ENCODE peak calls at places on chromosomes 13 and 19, in nine cellular contexts. R is heart right ventricle, V is epithelial cell of esophagus, I is neural crest cell, E is astrocyte of the spinal cord, T is mesothelial cell of epicardium, J is endodermal cell, Z is Peyer's patch, U is GM06990. L is an unnamed sample.

GRCh38 chr19:19743176-19743575 is 10.3 kb upstream of the ZNF14 start:
- DNase-seq in R (no peak), V (no peak), I (no peak), E (no peak), T (no peak), J (no peak), Z (no peak), U (no peak), L (no peak)

GRCh38 chr13:66506979-66507378 is 723.2 kb downstream of the PCDH9 start:
- DNase-seq in R (no peak), V (peak; percentile 2), I (no peak), E (peak; percentile 29), T (no peak), J (no peak), Z (no peak), U (no peak), L (no peak)

GRCh38 chr19:37980419-37980975 is 73.5 kb downstream of the SIPA1L3 start:
- DNase-seq in R (no peak), V (no peak), I (no peak), E (no peak), T (no peak), J (no peak), Z (peak; percentile 27), U (no peak), L (no peak)

GRCh38 chr19:45135176-45135575 is 25.6 kb downstream of the NKPD1 start:
- DNase-seq in R (no peak), V (no peak), I (no peak), E (no peak), T (no peak), J (no peak), Z (no peak), U (no peak), L (no peak)

GRCh38 chr13:33014291-33014690 is 1.9 kb upstream of the KL start:
- DNase-seq in R (no peak), V (no peak), I (no peak), E (no peak), T (no peak), J (no peak), Z (no peak), U (no peak), L (no peak)

GRCh38 chr19:29576761-29577661 is 29.1 kb upstream of the POP4 start:
- DNase-seq in R (no peak), V (peak; percentile 20), I (no peak), E (no peak), T (no peak), J (no peak), Z (no peak), U (no peak), L (no peak)

GRCh38 chr13:42487221-42487620 is 86.7 kb upstream of the TNFSF11 start:
- DNase-seq in R (no peak), V (peak; percentile 71), I (no peak), E (no peak), T (no peak), J (no peak), Z (no peak), U (no peak), L (no peak)

GRCh38 chr13:100544866-100545683 is 43.5 kb downstream of the GGACT start:
- DNase-seq in R (peak; percentile 68), V (peak; percentile 11), I (no peak), E (no peak), T (no peak), J (peak; percentile 45), Z (peak; percentile 29), U (no peak), L (no peak)

GRCh38 chr19:1884719-1885334 is 469 bp downstream of the ABHD17A start:
- DNase-seq in R (no peak), V (no peak), I (no peak), E (no peak), T (no peak), J (peak; percentile 61), Z (peak; percentile 65), U (no peak), L (peak; percentile 37)

DNA sequence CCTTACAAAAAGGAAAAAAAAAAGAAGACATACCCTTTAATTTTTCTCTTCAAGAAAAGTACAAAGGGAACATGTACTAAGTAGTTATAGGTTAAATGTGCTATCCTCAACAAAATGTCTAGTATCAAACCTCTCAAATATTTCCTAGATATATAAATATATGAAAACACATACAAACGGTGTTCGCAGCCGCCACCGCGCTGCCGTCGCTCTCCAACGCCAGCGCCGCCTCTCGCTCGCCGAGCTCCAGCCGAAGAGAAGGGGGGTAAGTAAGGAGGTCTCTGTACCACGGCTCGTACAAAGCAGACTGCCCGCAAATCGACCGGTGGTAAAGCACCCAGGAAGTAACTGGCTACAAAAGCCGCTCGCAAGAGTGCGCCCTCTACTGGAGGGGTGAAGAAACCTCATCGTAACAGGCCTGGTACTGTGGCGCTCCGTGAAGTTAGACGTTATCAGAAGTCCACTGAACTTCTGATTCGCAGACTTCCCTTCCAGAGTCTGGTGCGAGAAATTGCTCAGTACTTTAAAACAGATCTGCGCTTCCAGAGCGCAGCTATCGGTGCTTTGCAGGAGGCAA is 192.1 kb downstream of the DACH1 start:
- DNase-seq in R (no peak), V (no peak), I (no peak), E (no peak), T (no peak), J (no peak), Z (no peak), U (no peak), L (no peak)
- TF ChIP-seq CTCF in R (no peak), V (no peak), I (no peak), E (peak; percentile 17), T (no peak), J (peak; percentile 59), Z (no peak), U (peak; percentile 25), L (no peak)

GRCh38 chr19:15475169-15475568 is 4.1 kb downstream of the PGLYRP2 start:
- DNase-seq in R (no peak), V (no peak), I (no peak), E (no peak), T (no peak), J (no peak), Z (no peak), U (no peak), L (no peak)

GRCh38 chr19:15475611-15476010 is 3.7 kb downstream of the PGLYRP2 start:
- DNase-seq in R (no peak), V (no peak), I (no peak), E (no peak), T (no peak), J (no peak), Z (no peak), U (no peak), L (no peak)

GRCh38 chr19:15476334-15476733 is 3.0 kb downstream of the PGLYRP2 start:
- DNase-seq in R (no peak), V (no peak), I (no peak), E (no peak), T (no peak), J (no peak), Z (no peak), U (no peak), L (no peak)

DNA sequence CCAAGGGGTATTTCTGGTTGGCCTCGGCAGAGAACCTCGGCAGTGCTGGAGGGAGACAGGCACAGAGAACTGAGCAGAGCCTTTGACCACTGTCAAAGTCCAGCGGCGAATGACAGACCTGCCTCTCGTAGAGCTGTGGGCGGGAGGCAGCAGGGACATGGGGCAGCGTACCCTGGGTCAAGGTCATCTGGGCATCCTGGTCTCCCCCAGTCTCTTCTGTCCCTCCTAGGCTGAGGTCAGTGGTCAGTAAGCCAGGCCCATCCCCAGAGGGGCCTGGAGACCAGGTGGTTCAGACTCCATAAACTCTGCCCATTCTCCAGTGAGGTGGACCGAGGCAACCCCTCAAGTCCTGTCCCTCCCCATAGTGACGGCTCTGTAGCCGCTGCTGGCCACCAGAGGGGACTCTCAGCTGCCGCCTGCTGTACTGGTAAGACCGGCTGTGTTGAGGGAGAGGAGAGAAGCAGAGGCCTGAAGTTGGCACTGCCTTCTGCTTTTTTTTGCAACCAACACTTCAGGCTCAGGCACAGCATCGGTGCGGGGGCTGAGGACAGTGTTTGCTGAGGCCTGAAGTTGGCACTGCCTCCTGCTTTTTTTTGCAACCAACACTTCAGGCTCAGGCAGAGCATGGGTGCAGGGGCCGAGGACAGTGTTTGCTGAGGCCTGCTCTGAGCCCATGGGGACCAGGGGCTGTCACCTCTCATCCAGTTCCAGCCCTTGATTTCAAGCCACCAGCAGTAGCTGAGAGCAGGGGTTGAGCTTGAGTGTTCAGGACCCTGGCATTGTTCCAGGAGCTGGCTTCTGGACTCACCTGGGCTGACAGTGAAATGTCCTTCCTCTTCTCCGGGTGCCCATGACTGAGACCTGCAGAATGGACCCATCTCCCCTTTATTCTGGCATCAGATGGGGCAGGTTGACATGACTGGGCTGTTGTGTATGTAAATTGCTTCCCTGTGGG is at the start of gene PGLYRP2:
- DNase-seq in R (peak; percentile 29), V (peak; percentile 30), I (no peak), E (no peak), T (no peak), J (peak; percentile 65), Z (no peak), U (no peak), L (no peak)
- TF ChIP-seq CTCF in R (no peak), V (peak; percentile 36), I (no peak), E (no peak), T (no peak), J (no peak), Z (no peak), U (peak; percentile 31), L (no peak)

GRCh38 chr13:84649853-84650252 is 767.6 kb upstream of the SLITRK1 start:
- DNase-seq in R (no peak), V (peak; percentile 60), I (no peak), E (no peak), T (no peak), J (no peak), Z (no peak), U (no peak), L (no peak)

GRCh38 chr13:84645196-84646071 is 763.2 kb upstream of the SLITRK1 start:
- DNase-seq in R (no peak), V (peak; percentile 59), I (no peak), E (peak; percentile 50), T (no peak), J (no peak), Z (no peak), U (no peak), L (no peak)

GRCh38 chr13:84651288-84651687 is 769.0 kb upstream of the SLITRK1 start:
- DNase-seq in R (no peak), V (peak; percentile 87), I (no peak), E (peak; percentile 76), T (no peak), J (no peak), Z (no peak), U (no peak), L (no peak)

GRCh38 chr13:84653915-84654534 is 771.8 kb upstream of the SLITRK1 start:
- DNase-seq in R (peak; percentile 54), V (no peak), I (no peak), E (no peak), T (no peak), J (no peak), Z (no peak), U (no peak), L (no peak)

GRCh38 chr13:84648069-84648640 is 765.9 kb upstream of the SLITRK1 start:
- DNase-seq in R (no peak), V (no peak), I (no peak), E (no peak), T (no peak), J (no peak), Z (no peak), U (no peak), L (no peak)
- TF ChIP-seq CTCF in R (no peak), V (no peak), I (peak; percentile 55), E (no peak), T (no peak), J (no peak), Z (no peak), U (no peak), L (no peak)

DNA sequence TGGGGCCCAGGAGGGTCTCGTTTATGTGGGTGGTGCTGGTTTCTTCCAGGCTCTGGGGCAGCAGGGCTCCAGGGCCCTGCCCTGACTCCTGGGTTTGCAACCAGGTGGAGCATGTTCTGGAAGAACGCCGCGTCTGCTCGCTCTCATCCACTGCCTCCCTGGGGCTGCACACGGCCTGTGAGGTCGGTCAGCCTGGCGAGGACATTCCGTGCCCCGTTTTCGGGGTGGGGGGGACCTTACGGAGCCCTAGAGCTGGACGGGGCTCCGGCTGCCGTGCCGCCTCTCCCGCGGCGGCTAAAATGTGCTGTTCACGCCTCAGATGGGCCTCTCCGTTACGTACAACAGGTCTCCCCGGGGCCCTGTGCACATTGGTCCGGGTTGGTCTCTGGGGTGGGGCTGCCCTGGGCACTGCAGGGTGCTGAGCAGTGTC is 3.3 kb downstream of the GNA11 start:
- DNase-seq in R (peak; percentile 29), V (no peak), I (no peak), E (no peak), T (no peak), J (no peak), Z (peak; percentile 81), U (no peak), L (no peak)
- TF ChIP-seq CTCF in R (no peak), V (no peak), I (no peak), E (no peak), T (no peak), J (no peak), Z (no peak), U (no peak), L (no peak)

L was measured in nephron progenitor cell.